ENCODE peak calls at places on chromosomes 3 and 15, in four cellular contexts. G, L, C and R are unnamed samples.

GRCh38 chr3:14725015-14725431 is 50.1 kb downstream of the C3orf20 start:
- DNase-seq in L (no peak), G (no peak), C (peak; percentile 64), R (no peak)

GRCh38 chr3:53023072-53023823 is 22.6 kb downstream of the SFMBT1 start:
- DNase-seq in C (no peak), G (no peak), L (no peak), R (no peak)

GRCh38 chr3:115381931-115382330 is 234.8 kb upstream of the ZBTB20 start:
- DNase-seq in L (no peak), C (no peak), G (no peak), R (peak; percentile 10)

GRCh38 chr3:138398791-138399575 is 35.4 kb upstream of the ESYT3 start:
- DNase-seq in L (no peak), C (no peak), G (no peak), R (no peak)

GRCh38 chr3:158911586-158911985 is 109.7 kb downstream of the MFSD1 start:
- DNase-seq in L (no peak), C (no peak), G (no peak), R (no peak)

GRCh38 chr15:36642311-36642710 is 62.9 kb downstream of the CDIN1 start:
- DNase-seq in L (no peak), C (no peak), G (no peak), R (no peak)

GRCh38 chr3:192444096-192444790 is 283.1 kb downstream of the FGF12 start:
- DNase-seq in C (peak; percentile 53), L (peak; percentile 75), G (peak; percentile 72), R (peak; percentile 75)

GRCh38 chr3:25907081-25907480 is 117.2 kb downstream of the OXSM start:
- DNase-seq in L (no peak), G (no peak), C (no peak), R (no peak)

GRCh38 chr3:194270627-194271458 is 80.3 kb downstream of the CPN2 start:
- DNase-seq in L (no peak), C (no peak), G (peak; percentile 92), R (peak; percentile 33)

GRCh38 chr3:89107461-89108035 is at the start of gene EPHA3:
- DNase-seq in C (peak; percentile 58), G (peak; percentile 83), L (peak; percentile 61), R (peak; percentile 75)

GRCh38 chr3:16264174-16264707 is 502 bp downstream of the DPH3 start:
- DNase-seq in C (no peak), L (no peak), G (no peak), R (no peak)

GRCh38 chr15:26113296-26113695 is 250.2 kb upstream of the ATP10A start:
- DNase-seq in C (no peak), L (no peak), G (no peak), R (no peak)

GRCh38 chr3:127097516-127097915 is 95.4 kb upstream of the PRR23E start:
- DNase-seq in C (no peak), G (no peak), L (no peak), R (no peak)

GRCh38 chr3:114333180-114333922 is 39.5 kb downstream of the TIGIT start:
- DNase-seq in L (no peak), C (no peak), G (no peak), R (peak; percentile 29)

GRCh38 chr3:52754373-52754772 is 16.4 kb downstream of the NEK4 start:
- DNase-seq in C (peak; percentile 29), G (no peak), L (no peak), R (no peak)

DNA sequence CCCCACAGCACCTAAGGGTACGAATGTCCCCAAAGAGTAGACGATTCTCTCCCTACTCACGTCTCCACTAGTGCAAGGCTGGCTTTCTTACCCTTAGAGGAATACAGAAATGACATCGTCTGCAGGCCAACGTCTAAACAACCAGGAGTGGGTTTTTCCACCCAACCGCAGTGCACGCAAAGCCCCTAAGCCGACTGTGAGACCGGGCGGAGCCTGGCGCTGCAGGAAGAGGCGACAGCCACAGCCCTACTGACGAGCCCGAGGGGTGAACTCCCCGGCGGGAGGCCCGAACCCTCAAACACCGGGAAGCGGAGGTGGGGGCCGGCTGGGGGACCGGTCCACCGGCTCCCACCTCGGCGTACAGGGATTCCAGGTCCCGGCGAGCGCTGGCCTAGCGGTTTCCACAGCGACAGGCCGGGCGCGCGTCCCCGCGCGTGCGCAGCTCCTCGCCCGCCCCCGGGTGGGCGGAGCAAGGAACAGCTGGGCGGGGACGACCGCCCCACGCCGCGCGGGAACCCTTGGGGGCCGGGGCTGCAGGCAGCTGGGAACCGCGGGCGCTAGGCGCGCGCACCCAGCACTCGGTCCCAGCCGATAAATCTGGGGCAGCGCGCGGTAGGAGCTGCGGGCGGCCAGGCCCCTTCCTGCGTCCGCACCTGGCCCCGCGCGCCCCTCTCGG is at the start of the genes CEP19 and PIGX:
- DNase-seq in C (peak; percentile 81), L (peak; percentile 93), G (peak; percentile 81), R (peak; percentile 91)
- TF ChIP-seq CTCF in C (no peak), L (no peak), G (no peak), R (no peak)

GRCh38 chr3:47385796-47386195 is 5.0 kb downstream of the PTPN23 start:
- DNase-seq in L (no peak), G (no peak), C (no peak), R (no peak)
- H3K27ac ChIP-seq in L (no peak overlapping the region), G (no peak overlapping the region), C (no peak overlapping the region), R (no peak overlapping the region)

DNA sequence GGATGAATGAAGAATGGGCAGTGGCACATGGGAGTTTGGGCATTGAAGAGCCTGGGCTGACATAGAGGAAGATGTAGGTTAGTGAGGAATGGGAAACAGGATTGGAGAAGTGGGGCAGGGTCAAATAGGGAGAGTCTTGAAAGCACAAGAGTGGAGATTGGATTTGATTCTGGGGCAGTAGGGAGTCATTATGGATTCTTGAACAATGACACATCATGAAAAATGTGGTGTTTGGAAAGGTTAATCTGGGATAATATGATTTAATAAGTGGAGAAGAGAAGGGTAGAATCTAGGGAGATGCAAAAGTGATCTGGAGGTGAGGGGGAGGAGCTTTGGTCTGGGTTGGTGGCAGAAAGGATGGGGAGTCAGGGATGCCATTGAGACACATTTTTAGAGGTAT is 45.4 kb upstream of the ROPN1 start:
- DNase-seq in G (no peak), C (no peak), L (no peak), R (no peak)
- H3K27me3 ChIP-seq in G (no peaks in the 10 kb centered on the region), C (peaks cover 42% of the 10 kb centered on the region), L (peaks cover 21% of the 10 kb centered on the region), R (peaks cover 75% of the 10 kb centered on the region)

GRCh38 chr15:59642351-59642750 is 15.0 kb downstream of the GTF2A2 start:
- DNase-seq in L (no peak), C (no peak), G (no peak), R (no peak)
- TF ChIP-seq CTCF in L (peak; percentile 20), C (no peak), G (no peak), R (peak; percentile 13)

DNA sequence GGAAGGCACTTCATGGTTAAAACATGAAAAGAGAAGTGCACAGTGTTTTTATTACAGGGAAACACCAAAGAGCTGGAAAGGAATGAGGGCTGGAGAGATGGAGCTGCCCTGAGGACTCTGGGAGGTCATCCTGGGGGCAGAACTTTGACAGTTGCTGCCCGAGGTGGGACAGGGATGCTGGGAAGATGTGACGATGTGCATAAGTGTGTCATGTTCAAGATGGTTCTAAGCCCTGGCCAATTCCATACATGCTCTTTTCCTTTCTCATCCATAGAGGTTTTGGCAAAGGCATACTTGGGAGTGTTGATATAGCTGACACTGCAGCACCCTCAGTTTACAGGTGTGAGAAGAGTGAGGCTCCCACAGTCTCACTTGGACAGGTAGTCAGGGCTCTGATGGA is 23.8 kb downstream of the LPP start:
- DNase-seq in L (no peak), C (no peak), G (no peak), R (no peak)
- H3K27ac ChIP-seq in L (no peak overlapping the region), C (no peak overlapping the region), G (no peak overlapping the region), R (no peak overlapping the region)

DNA sequence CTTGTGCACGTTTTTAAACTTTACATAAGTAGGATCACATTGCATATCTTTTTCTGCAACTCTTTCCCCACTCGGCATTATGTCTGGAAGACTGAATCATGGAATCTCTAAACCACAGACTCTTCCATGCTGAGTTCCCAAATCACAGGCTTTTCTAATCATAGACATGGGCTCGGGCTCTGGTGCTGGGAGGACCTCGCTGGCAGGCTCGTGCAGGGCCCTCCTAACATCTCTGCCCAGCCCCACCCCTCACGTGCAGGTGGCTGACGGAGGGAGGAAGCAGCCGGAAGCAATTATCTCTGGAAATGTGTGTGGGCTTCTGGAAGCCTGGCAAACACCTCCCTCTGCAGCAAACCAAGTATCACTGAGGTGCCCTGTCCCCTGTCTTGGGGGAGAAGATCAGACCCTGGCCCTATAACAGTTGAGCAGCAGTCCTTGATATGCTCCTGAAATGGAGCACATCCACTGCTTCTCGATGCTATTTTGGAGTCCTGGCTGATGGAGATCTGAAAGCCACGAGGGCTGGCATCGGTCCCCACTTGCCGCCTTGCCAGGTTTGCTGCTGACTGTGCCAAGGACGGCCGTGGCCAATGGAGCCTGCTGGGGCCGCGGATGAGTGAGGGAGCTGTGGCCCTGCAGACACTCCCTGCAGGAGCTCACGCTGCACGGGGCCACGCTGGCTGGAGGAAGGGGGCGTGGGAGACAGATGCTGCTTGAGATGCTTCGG is 4.4 kb upstream of the IQSEC1 start:
- DNase-seq in L (no peak), C (no peak), G (no peak), R (no peak)
- H3K27me3 ChIP-seq in L (peaks cover 11% of the 10 kb centered on the region), C (peaks cover 78% of the 10 kb centered on the region), G (peaks cover 6% of the 10 kb centered on the region), R (peaks cover 52% of the 10 kb centered on the region)